ENCODE peak calls at places on chromosomes 7 and 10, in six cellular contexts. C is suprapubic skin, N is GM20000, X is H9, W is OCI-LY7, E is progenitor cell of endocrine pancreas. D is an unnamed sample.

GRCh38 chr7:84912537-84912936 is 274.3 kb downstream of the SEMA3D start:
- DNase-seq in C (no peak), N (no peak), X (no peak), W (no peak), E (no peak), D (no peak)

GRCh38 chr10:133261726-133262325 is 14.8 kb downstream of the ADAM8 start:
- DNase-seq in C (peak), N (peak), X (peak), W (peak), E (peak), D (no peak)

GRCh38 chr7:1520574-1521234 is 9.8 kb upstream of the MAFK start:
- DNase-seq in C (no peak), N (no peak), X (no peak), W (no peak), E (no peak), D (no peak)

GRCh38 chr7:118195837-118196474 is 12.0 kb downstream of the LSM8 start:
- DNase-seq in C (no peak), N (peak), X (no peak), W (peak), E (peak), D (peak)

GRCh38 chr7:77542399-77542798 is 5.3 kb downstream of the PTPN12 start:
- DNase-seq in C (no peak), N (no peak), X (no peak), W (no peak), E (no peak), D (no peak)

GRCh38 chr10:49273082-49273465 is 25.9 kb upstream of the C10orf71 start:
- DNase-seq in C (no peak), N (no peak), X (no peak), W (no peak), E (no peak), D (no peak)

GRCh38 chr10:126502481-126502880 is 114.2 kb upstream of the ADAM12 start:
- DNase-seq in C (no peak), N (no peak), X (no peak), W (no peak), E (no peak), D (no peak)

GRCh38 chr7:40019558-40019957 is 69.5 kb downstream of the CDK13 start:
- DNase-seq in C (no peak), N (no peak), X (no peak), W (no peak), E (no peak), D (no peak)

GRCh38 chr7:128728608-128729007 is 10.6 kb upstream of the CALU start:
- DNase-seq in C (no peak), N (no peak), X (no peak), W (no peak), E (no peak), D (no peak)

GRCh38 chr7:149126662-149127321 is 668 bp upstream of the ZNF425 start:
- DNase-seq in C (no peak), N (peak), X (no peak), W (peak), E (peak), D (peak)

GRCh38 chr10:59073456-59074053 is 102.9 kb upstream of the PHYHIPL start:
- DNase-seq in C (no peak), N (no peak), X (no peak), W (no peak), E (no peak), D (no peak)

GRCh38 chr7:41103331-41103730 is 599.6 kb downstream of the INHBA start:
- DNase-seq in C (no peak), N (peak), X (no peak), W (no peak), E (no peak), D (no peak)

GRCh38 chr7:27211084-27211446 is 11.2 kb upstream of the HOXA13 start:
- DNase-seq in C (no peak), N (no peak), X (no peak), W (no peak), E (no peak), D (no peak)

GRCh38 chr7:94276046-94276445 is 118.6 kb upstream of the COL1A2 start:
- DNase-seq in C (no peak), N (no peak), X (no peak), W (no peak), E (no peak), D (no peak)

GRCh38 chr10:30437039-30437781 is 3.2 kb downstream of the MAP3K8 start:
- DNase-seq in C (no peak), N (no peak), X (no peak), W (peak), E (no peak), D (peak)

GRCh38 chr7:1754345-1754908 is 84.3 kb downstream of the ELFN1 start:
- DNase-seq in C (no peak), N (no peak), X (no peak), W (peak), E (no peak), D (no peak)

GRCh38 chr10:103776878-103777591 is 78.3 kb downstream of the SH3PXD2A start:
- DNase-seq in C (no peak), N (peak), X (no peak), W (no peak), E (no peak), D (no peak)

DNA sequence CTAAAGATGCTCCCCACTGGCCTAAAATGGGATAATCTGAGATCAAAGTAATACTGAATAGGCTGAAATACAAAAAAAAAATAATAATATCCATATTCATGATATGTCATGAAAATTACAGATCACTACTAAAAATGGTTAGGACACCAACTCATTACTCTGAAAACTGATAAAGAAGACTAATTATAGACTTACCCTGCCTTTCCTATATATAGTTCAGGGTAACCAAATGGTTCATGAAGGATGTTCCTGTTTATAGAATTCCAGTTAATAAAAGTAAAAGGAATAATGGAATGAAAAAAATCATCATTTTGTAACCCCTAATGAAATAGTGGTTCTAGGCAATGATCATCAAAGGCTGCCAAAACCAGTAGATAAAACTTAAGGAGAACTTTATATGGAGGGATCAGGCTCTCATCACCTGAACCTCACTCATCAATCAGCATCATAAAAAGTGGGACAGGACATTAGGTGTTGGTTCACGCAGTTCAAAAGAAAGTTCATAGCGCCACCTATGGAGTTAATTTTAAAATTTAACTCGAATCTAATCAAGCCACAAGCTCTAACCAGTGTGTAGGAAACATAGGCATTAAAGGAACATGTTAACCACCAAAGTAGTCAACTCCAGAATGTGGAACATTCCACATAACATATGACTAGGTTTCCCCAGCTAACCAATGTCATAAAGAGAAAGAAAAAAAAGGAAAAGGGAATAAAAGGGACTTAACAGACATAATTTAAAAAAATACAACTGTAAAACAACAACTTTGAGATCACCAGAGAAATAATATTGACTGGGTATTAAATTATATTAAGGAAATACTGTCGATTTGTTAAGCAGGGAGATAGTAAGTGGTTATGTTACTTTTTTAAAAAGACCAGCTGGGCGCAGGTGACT is 35.7 kb downstream of the P4HA1 start:
- DNase-seq in C (no peak), N (peak), X (no peak), W (peak), E (no peak), D (no peak)
- TF ChIP-seq CTCF in C (peak), N (peak), X (peak), W (peak), E (peak), D (peak)

GRCh38 chr10:27072436-27073114 is 27.7 kb downstream of the ANKRD26 start:
- DNase-seq in C (no peak), N (no peak), X (peak), W (no peak), E (no peak), D (peak)
- TF ChIP-seq CTCF in C (no peak), N (no peak), X (peak), W (peak), E (peak), D (peak)

GRCh38 chr7:122528879-122529481 is 169.9 kb downstream of the RNF133 start:
- DNase-seq in C (no peak), N (peak), X (no peak), W (peak), E (no peak), D (no peak)
- TF ChIP-seq CTCF in C (peak), N (no peak), X (peak), W (peak), E (peak), D (peak)

GRCh38 chr10:35657621-35658020 is 15.5 kb upstream of the FZD8 start:
- DNase-seq in C (no peak), N (no peak), X (no peak), W (no peak), E (no peak), D (no peak)

GRCh38 chr10:35661236-35661635 is 19.1 kb upstream of the FZD8 start:
- DNase-seq in C (no peak), N (no peak), X (no peak), W (no peak), E (no peak), D (no peak)

DNA sequence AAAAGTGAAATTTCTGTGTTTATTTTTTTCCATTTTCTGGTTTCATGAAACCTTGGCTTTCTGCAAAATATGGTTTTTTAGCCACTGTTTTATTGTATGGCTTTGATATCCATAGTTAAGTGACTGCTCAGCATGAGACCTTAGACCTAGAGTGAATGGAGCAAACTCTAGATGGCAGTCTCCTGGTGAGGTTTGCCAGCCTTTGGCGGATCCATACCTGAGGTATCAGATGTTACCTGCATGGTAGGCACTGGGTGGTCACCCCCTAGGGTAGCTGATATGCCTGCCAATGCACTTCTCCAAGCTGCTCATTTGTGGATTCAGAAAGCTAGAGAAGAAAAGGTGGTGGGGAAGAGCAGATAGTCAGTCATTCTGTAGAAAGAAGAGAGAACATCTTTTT is 17.4 kb upstream of the FZD8 start:
- DNase-seq in C (no peak), N (no peak), X (no peak), W (no peak), E (no peak), D (no peak)
- TF ChIP-seq CTCF in C (no peak), N (no peak), X (no peak), W (no peak), E (no peak), D (no peak)

GRCh38 chr10:2938869-2939268 is 128.5 kb upstream of the PFKP start:
- DNase-seq in C (no peak), N (no peak), X (no peak), W (no peak), E (no peak), D (no peak)
- TF ChIP-seq CTCF in C (no peak), N (no peak), X (no peak), W (peak), E (no peak), D (no peak)

DNA sequence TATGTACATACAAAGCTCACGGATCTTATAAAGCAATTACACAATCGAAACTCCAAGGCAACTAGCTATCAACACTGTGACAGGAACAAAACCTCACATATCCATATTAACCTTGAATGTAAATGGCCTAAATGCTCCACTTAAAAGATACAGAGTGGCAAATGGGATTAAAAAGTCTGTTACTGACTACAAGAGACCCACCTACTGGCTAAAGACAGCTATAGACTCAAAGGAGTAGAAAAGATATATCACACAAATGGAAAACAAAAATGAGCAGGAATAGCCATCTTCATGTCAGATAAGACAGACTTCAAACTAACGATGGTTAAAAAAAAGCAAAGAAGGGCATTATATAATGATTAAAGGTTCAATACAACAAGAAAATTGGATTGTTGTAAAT is 246.7 kb downstream of the ADRA2A start:
- DNase-seq in C (no peak), N (no peak), X (no peak), W (peak), E (no peak), D (no peak)
- TF ChIP-seq CTCF in C (no peak), N (no peak), X (peak), W (peak), E (peak), D (no peak)

D was measured in DND-41.